ENCODE peak calls at places on chromosomes 16 and 17, in eight cellular contexts. S is A549, F is H1, R is testis, O is breast epithelium, T is adrenal gland, A is spleen, U is tibial nerve. Z is an unnamed sample.

GRCh38 chr16:58755989-58756649 is 22.0 kb upstream of the GOT2 start:
- DNase-seq in U (peak), F (peak), O (peak), S (peak), A (peak), T (peak), R (peak), Z (peak)

GRCh38 chr17:45907720-45908395 is 13.5 kb downstream of the MAPT start:
- DNase-seq in R (no peak), T (no peak), S (no peak), A (no peak), F (no peak), U (no peak), O (no peak), Z (no peak)

GRCh38 chr17:66541461-66542182 is 239.2 kb downstream of the PRKCA start:
- DNase-seq in S (no peak), O (no peak), F (no peak), R (peak), T (no peak), A (no peak), U (no peak), Z (no peak)

GRCh38 chr17:41334385-41334784 is 16.2 kb downstream of the KRT33A start:
- DNase-seq in U (no peak), S (no peak), O (no peak), R (no peak), T (no peak), A (no peak), F (no peak), Z (no peak)

GRCh38 chr17:66354981-66355380 is 52.6 kb downstream of the PRKCA start:
- DNase-seq in S (no peak), T (no peak), U (no peak), A (no peak), O (no peak), F (no peak), R (no peak), Z (no peak)

GRCh38 chr17:35089846-35090193 is 26.3 kb upstream of the RFFL start:
- DNase-seq in O (no peak), S (peak), T (no peak), F (no peak), A (peak), U (peak), R (peak), Z (no peak)

GRCh38 chr17:40443196-40443987 is at the start of gene IGFBP4:
- DNase-seq in O (peak), U (peak), F (no peak), S (peak), R (peak), T (peak), A (peak), Z (no peak)

GRCh38 chr16:57145046-57145963 is 40.5 kb downstream of the PSME3IP1 start:
- DNase-seq in S (no peak), A (peak), O (no peak), T (no peak), R (no peak), F (no peak), U (no peak), Z (no peak)

GRCh38 chr17:74380086-74380958 is 13.0 kb downstream of the GPR142 start:
- DNase-seq in A (no peak), R (no peak), T (no peak), O (no peak), F (no peak), S (peak), U (no peak), Z (no peak)

GRCh38 chr17:61875285-61875684 is 12.0 kb upstream of the BRIP1 start:
- DNase-seq in S (no peak), R (no peak), U (no peak), T (no peak), A (no peak), O (no peak), F (no peak), Z (no peak)

DNA sequence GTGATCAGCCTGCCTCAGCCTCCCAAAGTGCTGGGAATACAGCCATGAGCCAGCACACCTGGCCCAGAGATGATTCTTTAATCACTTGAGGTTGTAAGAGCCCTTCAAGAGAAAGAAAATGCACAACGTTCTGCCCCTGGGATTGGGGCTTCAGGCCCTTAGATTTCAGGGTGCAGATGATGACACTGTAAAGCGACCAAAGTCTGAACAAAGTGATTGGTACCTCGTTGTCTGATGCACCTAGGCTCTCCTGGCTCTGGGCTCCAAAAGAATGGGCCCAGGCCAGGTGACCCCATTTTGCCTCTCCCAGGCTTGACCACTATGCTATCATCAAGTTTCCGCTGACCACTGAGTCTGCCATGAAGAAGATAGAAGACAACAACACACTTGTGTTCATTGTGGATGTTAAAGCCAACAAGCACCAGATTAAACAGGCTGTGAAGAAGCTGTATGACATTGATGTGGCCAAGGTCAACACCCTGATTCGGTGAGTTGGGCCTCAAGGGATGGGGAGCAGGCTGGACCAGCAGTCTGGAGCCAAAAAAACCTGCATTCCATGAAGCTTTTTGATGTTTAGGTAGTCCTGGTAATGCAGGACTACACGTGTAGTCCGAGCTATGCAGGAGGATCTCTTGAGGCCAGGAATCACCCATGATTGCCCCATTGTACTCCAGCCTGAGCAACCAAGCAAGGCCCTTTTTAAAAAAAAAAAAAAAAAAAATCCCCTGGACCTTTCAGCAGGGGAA is 2.8 kb downstream of the RPL23A start:
- DNase-seq in O (no peak), A (no peak), U (no peak), R (no peak), F (no peak), T (no peak), S (no peak), Z (no peak)
- H3K4me3 ChIP-seq in O (peak), A (peak), U (no peak), R (no peak), F (peak), T (no peak), S (peak), Z (peak)

DNA sequence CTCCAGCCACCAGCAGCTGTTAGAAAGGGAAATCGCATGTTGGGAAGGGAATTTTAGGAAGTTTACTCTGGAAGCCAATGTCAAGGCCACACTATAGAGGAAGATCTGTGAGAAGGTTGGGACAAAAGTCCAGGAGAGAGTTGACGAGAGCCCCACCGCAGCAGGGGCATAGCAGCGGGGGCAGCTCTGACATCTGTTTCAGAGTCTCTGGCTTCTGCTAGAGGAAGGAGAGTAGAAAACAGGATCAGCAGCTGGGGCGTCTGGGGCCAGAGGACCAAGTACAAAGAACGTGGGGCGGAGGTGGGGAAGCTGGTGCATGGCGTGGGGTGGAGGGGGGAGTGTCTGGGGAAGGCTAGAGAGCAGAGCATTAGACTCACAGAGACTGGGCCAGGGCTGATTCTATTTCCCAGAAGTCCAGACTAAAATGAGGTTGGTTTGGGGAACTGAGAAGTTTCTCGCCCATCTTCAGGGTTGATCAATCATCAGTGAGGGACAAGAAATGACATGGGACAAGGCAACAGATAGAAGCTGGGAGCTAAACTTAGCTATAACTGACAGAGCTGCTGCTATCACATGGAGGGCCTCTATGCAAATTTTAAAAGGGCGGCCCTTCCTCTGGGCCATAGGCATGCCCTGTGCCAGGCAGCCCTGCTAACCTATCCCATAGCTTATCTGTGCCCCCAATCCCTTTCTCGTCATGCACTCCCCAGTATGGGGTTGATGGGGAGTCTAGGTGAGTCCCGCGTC is 1.2 kb downstream of the RABEP2 start:
- DNase-seq in A (peak), F (no peak), O (no peak), T (no peak), R (peak), S (no peak), U (no peak), Z (no peak)
- TF ChIP-seq POLR2A in A (no peak), F (no peak), O (no peak), T (no peak), R (no peak), S (no peak), U (no peak), Z (no peak)

DNA sequence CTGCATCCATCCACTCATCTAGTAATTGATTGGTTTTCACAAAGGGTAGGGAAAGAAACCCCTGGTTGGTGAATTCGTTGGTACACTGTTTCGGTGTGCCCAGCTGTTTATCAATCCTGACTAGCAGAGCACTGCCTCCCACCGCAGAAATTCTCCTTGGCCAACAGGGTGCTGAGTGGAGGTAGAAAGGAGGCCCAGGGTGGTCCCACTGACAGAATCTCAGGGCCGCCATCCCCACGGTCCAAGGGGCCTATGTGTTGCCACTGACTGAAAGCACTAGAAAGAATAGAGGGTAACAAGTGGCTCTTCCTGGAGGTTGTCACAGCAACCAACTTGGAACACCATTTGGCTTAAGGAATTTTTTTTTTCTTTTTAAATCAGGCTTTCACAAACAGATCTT is 8.4 kb upstream of the RCVRN start:
- DNase-seq in U (no peak), S (no peak), T (no peak), A (no peak), R (no peak), F (no peak), O (no peak), Z (no peak)
- H3K4me3 ChIP-seq in U (no peak), S (no peak), T (no peak), A (no peak), R (no peak), F (no peak), O (no peak), Z (no peak)

GRCh38 chr17:65121368-65121767 is 15.8 kb upstream of the RGS9 start:
- DNase-seq in U (no peak), S (no peak), F (no peak), R (no peak), O (no peak), T (no peak), A (no peak), Z (no peak)

GRCh38 chr17:65121916-65122821 is 15.0 kb upstream of the RGS9 start:
- DNase-seq in A (no peak), S (no peak), O (no peak), F (no peak), T (no peak), U (no peak), R (no peak), Z (no peak)

GRCh38 chr17:65123757-65124675 is 13.2 kb upstream of the RGS9 start:
- DNase-seq in F (no peak), U (no peak), O (no peak), S (peak), A (no peak), R (no peak), T (no peak), Z (no peak)

GRCh38 chr17:65117384-65118035 is 19.7 kb upstream of the RGS9 start:
- DNase-seq in F (no peak), R (no peak), A (no peak), S (no peak), T (no peak), O (no peak), U (no peak), Z (no peak)

DNA sequence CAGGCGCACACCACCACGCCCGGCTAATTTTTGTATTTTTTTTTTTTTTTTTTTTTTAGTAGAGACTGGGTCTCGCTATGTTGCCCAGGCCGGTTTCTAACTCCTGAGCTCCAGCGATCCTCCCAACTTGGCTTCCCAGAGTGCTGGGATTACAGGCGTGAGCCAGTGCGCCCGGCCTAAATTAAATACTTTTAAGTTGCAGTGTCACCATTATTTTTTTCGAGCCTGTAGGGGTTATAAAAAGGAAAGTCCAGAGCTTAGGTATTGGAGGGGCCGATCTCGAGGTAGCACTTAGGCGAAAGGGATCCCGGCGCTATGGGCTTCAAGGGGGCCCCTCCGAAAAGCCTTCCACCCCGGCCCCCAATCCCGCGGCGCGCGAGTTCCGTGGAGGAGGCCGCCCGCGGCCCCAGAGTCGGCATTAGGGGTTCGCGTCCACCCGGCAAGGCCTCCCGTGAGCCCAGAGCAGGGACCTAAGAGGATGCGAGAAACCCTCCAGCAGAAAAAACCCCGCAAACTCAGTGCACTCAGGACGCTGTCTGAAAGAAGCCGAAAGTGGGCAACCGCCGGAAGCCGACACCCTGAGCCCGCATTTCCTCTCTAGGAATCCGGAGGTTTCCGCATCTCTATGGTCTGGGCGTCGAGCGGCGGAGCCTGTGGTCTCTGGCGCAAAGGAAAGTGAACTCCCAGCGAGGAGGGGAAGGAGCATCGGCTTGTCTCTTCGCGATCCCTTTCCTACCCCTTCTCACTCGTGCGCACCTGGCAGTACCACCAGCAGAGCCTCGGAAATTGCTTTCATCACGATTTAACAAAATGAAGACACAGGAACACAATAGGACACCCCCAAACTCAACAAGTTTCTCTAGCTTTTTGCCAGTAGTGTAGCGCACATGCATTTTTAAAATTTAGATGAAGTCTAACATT is 14.1 kb upstream of the RGS9 start:
- DNase-seq in T (peak), O (peak), S (peak), F (peak), A (peak), U (peak), R (peak), Z (no peak)
- TF ChIP-seq POLR2A in T (peak), O (peak), S (peak), F (peak), A (peak), U (peak), R (no peak), Z (peak)

GRCh38 chr16:78129349-78129748 is 29.9 kb downstream of the WWOX start:
- DNase-seq in R (no peak), O (no peak), F (no peak), U (no peak), S (no peak), T (no peak), A (no peak), Z (no peak)

GRCh38 chr16:78127130-78127529 is 27.7 kb downstream of the WWOX start:
- DNase-seq in O (no peak), T (no peak), U (no peak), R (no peak), A (no peak), S (no peak), F (no peak), Z (no peak)

GRCh38 chr16:78130083-78130608 is 30.7 kb downstream of the WWOX start:
- DNase-seq in T (no peak), S (no peak), U (no peak), R (no peak), F (no peak), A (no peak), O (no peak), Z (no peak)

GRCh38 chr16:78130950-78131349 is 31.5 kb downstream of the WWOX start:
- DNase-seq in R (no peak), S (no peak), O (no peak), U (no peak), F (no peak), A (no peak), T (no peak), Z (no peak)

GRCh38 chr16:78128920-78129319 is 29.5 kb downstream of the WWOX start:
- DNase-seq in U (no peak), A (no peak), R (no peak), T (no peak), O (no peak), F (no peak), S (no peak), Z (no peak)
- H3K4me3 ChIP-seq in U (no peak), A (no peak), R (no peak), T (no peak), O (peak), F (no peak), S (no peak), Z (no peak)